ENCODE peak calls at places on chromosomes 11 and 22, in five cellular contexts. P is T-helper 17 cell; W is epithelial cell of esophagus; A is activated CD4-positive, alpha-beta T cell treated with anti-CD3 and anti-CD28 coated beads for 48 hours; U is body of pancreas. O is an unnamed sample.

GRCh38 chr11:80379620-80380278 is 938.9 kb upstream of the TENM4 start:
- DNase-seq in P (no peak), W (peak; percentile 33), A (no peak), U (no peak), O (no peak)

GRCh38 chr22:39628563-39629080 is 58.1 kb downstream of the CACNA1I start:
- DNase-seq in P (no peak), W (no peak), A (no peak), U (no peak), O (no peak)

GRCh38 chr11:14336507-14337503 is 22.2 kb downstream of the RRAS2 start:
- DNase-seq in P (no peak), W (peak; percentile 99), A (no peak), U (no peak), O (no peak)

GRCh38 chr11:95556342-95557151 is 233.0 kb downstream of the FAM76B start:
- DNase-seq in P (no peak), W (no peak), A (peak; percentile 51), U (no peak), O (no peak)

GRCh38 chr11:129320485-129320884 is 55.2 kb upstream of the BARX2 start:
- DNase-seq in P (no peak), W (peak; percentile 23), A (no peak), U (no peak), O (no peak)

GRCh38 chr11:73760066-73760679 is 701 bp downstream of the RAB6A start:
- DNase-seq in P (no peak), W (no peak), A (no peak), U (peak; percentile 39), O (peak; percentile 17)

GRCh38 chr22:46116491-46116958 is 33.8 kb upstream of the PPARA start:
- DNase-seq in P (peak; percentile 80), W (peak; percentile 73), A (peak; percentile 88), U (peak; percentile 95), O (peak; percentile 85)

GRCh38 chr22:47163481-47163875 is 401.0 kb downstream of the TBC1D22A start:
- DNase-seq in P (peak; percentile 2), W (no peak), A (no peak), U (no peak), O (no peak)

GRCh38 chr11:134037093-134037908 is 31.6 kb upstream of the JAM3 start:
- DNase-seq in P (peak; percentile 57), W (peak; percentile 50), A (peak; percentile 64), U (peak; percentile 75), O (peak; percentile 27)

GRCh38 chr11:13942908-13943505 is 19.5 kb upstream of the SPON1 start:
- DNase-seq in P (no peak), W (peak; percentile 79), A (no peak), U (no peak), O (no peak)

GRCh38 chr22:29635734-29636357 is 32.4 kb downstream of the NF2 start:
- DNase-seq in P (no peak), W (peak; percentile 71), A (no peak), U (no peak), O (no peak)

GRCh38 chr22:44933829-44934735 is 75.7 kb downstream of the PHF21B start:
- DNase-seq in P (no peak), W (no peak), A (no peak), U (no peak), O (no peak)

GRCh38 chr11:72238040-72238450 is 5.9 kb downstream of the PHOX2A start:
- DNase-seq in P (no peak), W (peak; percentile 75), A (peak; percentile 75), U (peak; percentile 62), O (no peak)

GRCh38 chr11:47155914-47156313 is 20.8 kb downstream of the ARFGAP2 start:
- DNase-seq in P (no peak), W (no peak), A (no peak), U (no peak), O (no peak)

GRCh38 chr11:13668957-13669521 is 571 bp downstream of the FAR1 start:
- DNase-seq in P (no peak), W (peak; percentile 45), A (peak; percentile 60), U (peak; percentile 48), O (no peak)

GRCh38 chr22:47328550-47329243 is 566.2 kb downstream of the TBC1D22A start:
- DNase-seq in P (no peak), W (peak; percentile 9), A (no peak), U (peak; percentile 16), O (no peak)

GRCh38 chr11:47400813-47401279 is 7.5 kb upstream of the SLC39A13 start:
- DNase-seq in P (no peak), W (peak; percentile 31), A (no peak), U (no peak), O (no peak)

GRCh38 chr11:64687204-64687603 is 35.8 kb downstream of the NRXN2 start:
- DNase-seq in P (no peak), W (no peak), A (no peak), U (peak; percentile 81), O (no peak)

GRCh38 chr11:2287102-2287501 is 14.6 kb downstream of the C11orf21 start:
- DNase-seq in P (no peak), W (no peak), A (no peak), U (peak; percentile 1), O (no peak)

GRCh38 chr22:47816121-47816915 is 1053.9 kb downstream of the TBC1D22A start:
- DNase-seq in P (no peak), W (no peak), A (no peak), U (no peak), O (no peak)

GRCh38 chr11:96151501-96151900 is 191.5 kb downstream of the MAML2 start:
- DNase-seq in P (no peak), W (peak; percentile 40), A (no peak), U (no peak), O (no peak)

GRCh38 chr11:947744-948143 is 22.1 kb downstream of the AP2A2 start:
- DNase-seq in P (no peak), W (no peak), A (no peak), U (no peak), O (no peak)

GRCh38 chr11:124746621-124747243 is 5.3 kb downstream of the VSIG2 start:
- DNase-seq in P (peak; percentile 64), W (peak; percentile 84), A (peak; percentile 84), U (peak; percentile 88), O (peak; percentile 73)

GRCh38 chr11:72962084-72962483 is 147.9 kb downstream of the ATG16L2 start:
- DNase-seq in P (no peak), W (peak; percentile 46), A (no peak), U (no peak), O (no peak)

GRCh38 chr22:46574993-46575914 is 37.8 kb upstream of the CELSR1 start:
- DNase-seq in P (no peak), W (peak; percentile 33), A (no peak), U (peak; percentile 86), O (no peak)

GRCh38 chr22:42101186-42101585 is 10.6 kb upstream of the NDUFA6 start:
- DNase-seq in P (no peak), W (no peak), A (no peak), U (no peak), O (no peak)

GRCh38 chr11:70020336-70021214 is 57.5 kb upstream of the ANO1 start:
- DNase-seq in P (no peak), W (no peak), A (no peak), U (no peak), O (no peak)

GRCh38 chr22:31952459-31952858 is 8.1 kb downstream of the YWHAH start:
- DNase-seq in P (no peak), W (peak; percentile 90), A (no peak), U (peak; percentile 37), O (no peak)

GRCh38 chr11:66852466-66853241 is 4.2 kb upstream of the LRFN4 start:
- DNase-seq in P (no peak), W (no peak), A (no peak), U (no peak), O (no peak)

GRCh38 chr11:65134952-65135632 is 773 bp upstream of the SYVN1 start:
- DNase-seq in P (peak; percentile 66), W (peak; percentile 98), A (peak; percentile 85), U (peak; percentile 99), O (peak; percentile 62)

GRCh38 chr22:23233746-23234408 is 53.6 kb downstream of the BCR start:
- DNase-seq in P (no peak), W (no peak), A (peak; percentile 86), U (no peak), O (no peak)

GRCh38 chr11:125072210-125072960 is 9.3 kb downstream of the SLC37A2 start:
- DNase-seq in P (no peak), W (no peak), A (no peak), U (peak; percentile 64), O (peak; percentile 62)

O was measured in activated B cell treated with CpG ODN at 0.5 μM for 24 hours.